ENCODE peak calls at places on chromosomes 6 and 20, in eight cellular contexts. P is naive thymus-derived CD8-positive, alpha-beta T cell; U is ecto neural progenitor cell; H is adrenal gland; C is MV-4-11; Q is NCI-H1436; Y is activated CD8-positive, alpha-beta memory T cell treated with anti-CD3 and anti-CD28 coated beads for 4 hours; E is NCI-H526 treated with DMSO at 0.1 percent for 48 hours. K is an unnamed sample.

GRCh38 chr6:110897433-110897832 is 22.8 kb downstream of the AMD1 start:
- DNase-seq in Y (no peak), C (peak), H (no peak), U (no peak), E (no peak), Q (no peak), P (no peak), K (no peak)

GRCh38 chr6:55174211-55175013 is at the start of gene HCRTR2:
- DNase-seq in Q (no peak), H (no peak), Y (no peak), U (peak), C (no peak), E (no peak), P (no peak), K (no peak)

GRCh38 chr6:136409598-136409997 is 120.0 kb upstream of the BCLAF1 start:
- DNase-seq in E (no peak), Q (no peak), P (no peak), U (no peak), Y (no peak), C (no peak), H (no peak), K (no peak)

GRCh38 chr6:138692978-138693909 is 80.3 kb upstream of the CCDC28A start:
- DNase-seq in H (peak), U (peak), P (peak), E (peak), Y (no peak), Q (peak), C (peak), K (peak)

GRCh38 chr20:22411568-22412450 is 172.6 kb downstream of the FOXA2 start:
- DNase-seq in C (peak), Y (no peak), E (no peak), U (no peak), Q (no peak), P (no peak), H (no peak), K (no peak)

GRCh38 chr6:18308070-18308735 is 43.9 kb upstream of the DEK start:
- DNase-seq in Q (no peak), H (no peak), U (no peak), E (no peak), Y (no peak), P (no peak), C (no peak), K (no peak)

GRCh38 chr6:25277857-25278256 is 1.3 kb upstream of the CARMIL1 start:
- DNase-seq in U (no peak), H (no peak), E (no peak), Y (no peak), Q (no peak), P (no peak), C (no peak), K (no peak)

GRCh38 chr6:21740719-21741118 is 147.2 kb downstream of the SOX4 start:
- DNase-seq in P (no peak), H (no peak), C (no peak), Y (no peak), Q (no peak), E (peak), U (no peak), K (no peak)

GRCh38 chr6:26216886-26217713 is 129.9 kb downstream of the HFE start:
- DNase-seq in Q (peak), C (peak), Y (peak), H (peak), E (peak), U (peak), P (peak), K (peak)

GRCh38 chr6:45657243-45657642 is 279.5 kb upstream of the SUPT3H start:
- DNase-seq in P (no peak), H (no peak), Q (no peak), E (no peak), Y (no peak), U (no peak), C (no peak), K (no peak)

GRCh38 chr6:114649298-114649697 is 306.5 kb upstream of the HS3ST5 start:
- DNase-seq in H (no peak), Q (no peak), P (no peak), C (no peak), Y (no peak), E (no peak), U (no peak), K (no peak)

GRCh38 chr6:138086573-138087196 is 20.5 kb downstream of the PERP start:
- DNase-seq in P (no peak), Q (peak), C (no peak), E (no peak), H (no peak), U (no peak), Y (no peak), K (no peak)

GRCh38 chr20:34712525-34713192 is 8.5 kb downstream of the TP53INP2 start:
- DNase-seq in H (no peak), Q (no peak), E (no peak), P (no peak), C (no peak), U (no peak), Y (no peak), K (no peak)

GRCh38 chr6:48641544-48641943 is 530.5 kb upstream of the PTCHD4 start:
- DNase-seq in P (no peak), E (no peak), H (no peak), Y (no peak), U (no peak), Q (no peak), C (no peak), K (no peak)

GRCh38 chr20:35271904-35272303 is 6.0 kb downstream of the MMP24OS start:
- DNase-seq in C (no peak), Q (no peak), H (no peak), P (no peak), U (no peak), Y (no peak), E (no peak), K (no peak)